ENCODE peak calls at places on chromosome 10, in eight cellular contexts. One of them, this sample, is unnamed.

GRCh38 chr10:129898701-129899563 is 65.1 kb downstream of the EBF3 start:
- DNase-seq in NCI-H2029 treated with DMSO at 0.1 percent for 48 hours: no peak
- DNase-seq in NCI-H1694 treated with DMSO at 0.1 percent for 48 hours: no peak
- DNase-seq in left kidney: peak
- DNase-seq in T-cell: no peak
- DNase-seq in dorsolateral prefrontal cortex: no peak
- DNase-seq in stimulated activated CD8-positive, alpha-beta memory T cell treated with anti-CD3 and anti-CD28 coated beads, Interleukin-4, amount 100 ng/mL, for 48 hours: no peak
- DNase-seq in uterus: no peak
- DNase-seq in this sample: peak

GRCh38 chr10:73061743-73062142 is 34.9 kb downstream of the P4HA1 start:
- DNase-seq in T-cell: no peak
- DNase-seq in left kidney: no peak
- DNase-seq in uterus: no peak
- DNase-seq in stimulated activated CD8-positive, alpha-beta memory T cell treated with anti-CD3 and anti-CD28 coated beads, Interleukin-4, amount 100 ng/mL, for 48 hours: no peak
- DNase-seq in dorsolateral prefrontal cortex: no peak
- DNase-seq in NCI-H1694 treated with DMSO at 0.1 percent for 48 hours: no peak
- DNase-seq in NCI-H2029 treated with DMSO at 0.1 percent for 48 hours: no peak
- DNase-seq in this sample: no peak

GRCh38 chr10:22230331-22230833 is 12.6 kb upstream of the EBLN1 start:
- DNase-seq in NCI-H1694 treated with DMSO at 0.1 percent for 48 hours: peak
- DNase-seq in NCI-H2029 treated with DMSO at 0.1 percent for 48 hours: peak
- DNase-seq in uterus: no peak
- DNase-seq in stimulated activated CD8-positive, alpha-beta memory T cell treated with anti-CD3 and anti-CD28 coated beads, Interleukin-4, amount 100 ng/mL, for 48 hours: no peak
- DNase-seq in dorsolateral prefrontal cortex: no peak
- DNase-seq in T-cell: no peak
- DNase-seq in left kidney: peak
- DNase-seq in this sample: no peak

GRCh38 chr10:65570143-65571010 is 1355.5 kb upstream of the LRRTM3 start:
- DNase-seq in stimulated activated CD8-positive, alpha-beta memory T cell treated with anti-CD3 and anti-CD28 coated beads, Interleukin-4, amount 100 ng/mL, for 48 hours: no peak
- DNase-seq in T-cell: no peak
- DNase-seq in left kidney: peak
- DNase-seq in NCI-H2029 treated with DMSO at 0.1 percent for 48 hours: no peak
- DNase-seq in dorsolateral prefrontal cortex: no peak
- DNase-seq in NCI-H1694 treated with DMSO at 0.1 percent for 48 hours: no peak
- DNase-seq in uterus: no peak
- DNase-seq in this sample: peak

GRCh38 chr10:127278001-127278400 is 81.6 kb upstream of the INSYN2A start:
- DNase-seq in dorsolateral prefrontal cortex: no peak
- DNase-seq in left kidney: no peak
- DNase-seq in NCI-H2029 treated with DMSO at 0.1 percent for 48 hours: no peak
- DNase-seq in NCI-H1694 treated with DMSO at 0.1 percent for 48 hours: no peak
- DNase-seq in uterus: no peak
- DNase-seq in T-cell: no peak
- DNase-seq in stimulated activated CD8-positive, alpha-beta memory T cell treated with anti-CD3 and anti-CD28 coated beads, Interleukin-4, amount 100 ng/mL, for 48 hours: no peak
- DNase-seq in this sample: no peak

GRCh38 chr10:18472977-18473376 is 178.4 kb downstream of the NSUN6 start:
- DNase-seq in NCI-H1694 treated with DMSO at 0.1 percent for 48 hours: no peak
- DNase-seq in dorsolateral prefrontal cortex: no peak
- DNase-seq in NCI-H2029 treated with DMSO at 0.1 percent for 48 hours: no peak
- DNase-seq in uterus: no peak
- DNase-seq in T-cell: no peak
- DNase-seq in stimulated activated CD8-positive, alpha-beta memory T cell treated with anti-CD3 and anti-CD28 coated beads, Interleukin-4, amount 100 ng/mL, for 48 hours: no peak
- DNase-seq in left kidney: peak
- DNase-seq in this sample: no peak

GRCh38 chr10:49595003-49595712 is 15.0 kb upstream of the SLC18A3 start:
- DNase-seq in NCI-H1694 treated with DMSO at 0.1 percent for 48 hours: no peak
- DNase-seq in NCI-H2029 treated with DMSO at 0.1 percent for 48 hours: no peak
- DNase-seq in uterus: no peak
- DNase-seq in stimulated activated CD8-positive, alpha-beta memory T cell treated with anti-CD3 and anti-CD28 coated beads, Interleukin-4, amount 100 ng/mL, for 48 hours: no peak
- DNase-seq in left kidney: no peak
- DNase-seq in T-cell: no peak
- DNase-seq in dorsolateral prefrontal cortex: no peak
- DNase-seq in this sample: peak

GRCh38 chr10:8510471-8510870 is 456.0 kb downstream of the GATA3 start:
- DNase-seq in uterus: no peak
- DNase-seq in NCI-H2029 treated with DMSO at 0.1 percent for 48 hours: no peak
- DNase-seq in NCI-H1694 treated with DMSO at 0.1 percent for 48 hours: no peak
- DNase-seq in stimulated activated CD8-positive, alpha-beta memory T cell treated with anti-CD3 and anti-CD28 coated beads, Interleukin-4, amount 100 ng/mL, for 48 hours: no peak
- DNase-seq in T-cell: no peak
- DNase-seq in left kidney: no peak
- DNase-seq in dorsolateral prefrontal cortex: no peak
- DNase-seq in this sample: no peak

GRCh38 chr10:123427386-123427785 is 238.8 kb upstream of the GPR26 start:
- DNase-seq in dorsolateral prefrontal cortex: no peak
- DNase-seq in uterus: no peak
- DNase-seq in NCI-H1694 treated with DMSO at 0.1 percent for 48 hours: peak
- DNase-seq in stimulated activated CD8-positive, alpha-beta memory T cell treated with anti-CD3 and anti-CD28 coated beads, Interleukin-4, amount 100 ng/mL, for 48 hours: no peak
- DNase-seq in T-cell: no peak
- DNase-seq in left kidney: no peak
- DNase-seq in NCI-H2029 treated with DMSO at 0.1 percent for 48 hours: no peak
- DNase-seq in this sample: no peak